ENCODE peak calls at places on chromosomes 16 and 17, in ten cellular contexts. I is GF-D8; Y is GM12865; H is AG04450; G is lung; M is lower lobe of right lung; F is left lung; P is ovary; N is effector memory CD4-positive, alpha-beta T cell; L is stimulated activated CD8-positive, alpha-beta memory T cell treated with anti-CD3 and anti-CD28 coated beads, Interleukin-15, amount 100 ng/mL, for 24 hours. Q is an unnamed sample.

GRCh38 chr17:61237275-61237674 is 162.4 kb upstream of the TBX2 start:
- DNase-seq in F (no peak), L (no peak), M (no peak), N (no peak), G (no peak), I (no peak), H (no peak), P (no peak), Y (no peak), Q (no peak)

GRCh38 chr17:74923538-74924249 is 379 bp upstream of the OTOP2 start:
- DNase-seq in P (peak), G (peak), H (no peak), M (peak), L (peak), I (no peak), Y (peak), F (peak), N (peak), Q (peak)

GRCh38 chr17:67126983-67127382 is 82.6 kb downstream of the CACNG1 start:
- DNase-seq in I (no peak), L (no peak), F (no peak), N (no peak), G (no peak), P (no peak), Y (no peak), M (no peak), H (no peak), Q (no peak)

GRCh38 chr17:71699907-71700306 is 420.9 kb upstream of the SOX9 start:
- DNase-seq in L (no peak), G (no peak), Y (no peak), N (no peak), P (no peak), H (no peak), M (no peak), F (no peak), I (no peak), Q (no peak)

GRCh38 chr16:15650019-15650697 is at the start of gene NDE1:
- DNase-seq in M (peak), L (peak), F (peak), H (peak), Y (peak), P (peak), N (peak), G (peak), I (peak), Q (peak)

GRCh38 chr17:13409455-13409854 is 192.3 kb downstream of the HS3ST3A1 start:
- DNase-seq in G (no peak), N (no peak), M (no peak), L (no peak), Y (no peak), H (no peak), F (no peak), P (no peak), I (no peak), Q (no peak)

GRCh38 chr16:86476956-86477530 is 33.3 kb upstream of the FOXF1 start:
- DNase-seq in I (no peak), G (no peak), L (no peak), Y (no peak), M (no peak), H (no peak), N (no peak), F (no peak), P (no peak), Q (peak)

GRCh38 chr17:9676084-9676483 is 30.8 kb downstream of the USP43 start:
- DNase-seq in M (no peak), L (no peak), N (no peak), F (no peak), H (no peak), I (no peak), Y (no peak), P (no peak), G (no peak), Q (no peak)

GRCh38 chr17:71472809-71473789 is 647.7 kb upstream of the SOX9 start:
- DNase-seq in F (no peak), H (peak), M (no peak), G (no peak), I (peak), N (no peak), P (no peak), Y (peak), L (no peak), Q (peak)

GRCh38 chr16:67653131-67654068 is 6.7 kb downstream of the ACD start:
- DNase-seq in P (no peak), G (no peak), I (no peak), N (no peak), F (no peak), M (peak), L (no peak), H (no peak), Y (no peak), Q (peak)

GRCh38 chr17:13537871-13538643 is 63.7 kb downstream of the HS3ST3A1 start:
- DNase-seq in G (no peak), F (no peak), H (no peak), Y (peak), N (no peak), I (peak), M (no peak), L (no peak), P (no peak), Q (no peak)

GRCh38 chr17:82229686-82230626 is 1.1 kb downstream of the SLC16A3 start:
- DNase-seq in M (no peak), Y (no peak), G (no peak), I (no peak), N (no peak), P (no peak), F (no peak), L (no peak), H (no peak), Q (no peak)

GRCh38 chr17:65598711-65599110 is 37.3 kb upstream of the AXIN2 start:
- DNase-seq in M (no peak), N (no peak), H (no peak), F (no peak), G (no peak), L (no peak), I (no peak), Y (no peak), P (no peak), Q (no peak)

GRCh38 chr16:31134091-31134571 is 1.4 kb downstream of the PRSS8 start:
- DNase-seq in P (no peak), I (no peak), F (no peak), M (no peak), H (no peak), L (no peak), N (no peak), Y (no peak), G (no peak), Q (no peak)

GRCh38 chr16:26816885-26817571 is 249.7 kb upstream of the C16orf82 start:
- DNase-seq in P (no peak), Y (no peak), N (no peak), M (no peak), H (peak), L (no peak), G (no peak), F (no peak), I (no peak), Q (no peak)

GRCh38 chr16:82061861-82062525 is 26.9 kb downstream of the HSD17B2 start:
- DNase-seq in F (no peak), Y (peak), M (no peak), P (no peak), I (no peak), L (no peak), H (no peak), G (no peak), N (no peak), Q (no peak)

GRCh38 chr16:84482001-84482891 is 22.2 kb downstream of the MEAK7 start:
- DNase-seq in N (no peak), L (no peak), Y (no peak), M (no peak), G (no peak), F (no peak), H (no peak), I (no peak), P (peak), Q (no peak)

GRCh38 chr16:53865492-53865863 is 161.5 kb downstream of the FTO start:
- DNase-seq in N (no peak), H (no peak), P (no peak), G (no peak), Y (peak), M (no peak), F (no peak), L (no peak), I (peak), Q (no peak)

GRCh38 chr16:66717112-66717675 is 20.7 kb upstream of the CMTM4 start:
- DNase-seq in Y (peak), M (no peak), H (peak), I (peak), N (no peak), P (peak), L (no peak), F (no peak), G (no peak), Q (peak)

GRCh38 chr16:31429314-31429713 is 1.2 kb upstream of the COX6A2 start:
- DNase-seq in G (no peak), I (no peak), Y (no peak), H (no peak), F (no peak), L (no peak), N (no peak), P (no peak), M (no peak), Q (no peak)

GRCh38 chr17:55620945-55621344 is 101.7 kb downstream of the TMEM100 start:
- DNase-seq in L (no peak), N (no peak), H (no peak), M (no peak), I (no peak), Y (no peak), G (no peak), P (no peak), F (no peak), Q (no peak)

GRCh38 chr17:21280081-21280518 is 4.4 kb upstream of the MAP2K3 start:
- DNase-seq in N (peak), Y (peak), M (peak), H (peak), L (peak), I (peak), P (peak), G (peak), F (peak), Q (peak)

GRCh38 chr16:11240636-11241473 is 15.1 kb downstream of the SOCS1 start:
- DNase-seq in F (no peak), N (no peak), H (no peak), G (no peak), M (no peak), I (peak), L (no peak), P (no peak), Y (no peak), Q (peak)

GRCh38 chr16:28161626-28162025 is 50.1 kb downstream of the XPO6 start:
- DNase-seq in N (no peak), M (no peak), P (no peak), I (no peak), L (no peak), F (no peak), H (no peak), G (no peak), Y (no peak), Q (no peak)

GRCh38 chr16:4028144-4028543 is 88.1 kb downstream of the ADCY9 start:
- DNase-seq in M (no peak), H (no peak), I (no peak), L (no peak), N (no peak), F (no peak), Y (no peak), G (no peak), P (no peak), Q (no peak)

GRCh38 chr16:1002399-1003161 is 21.0 kb downstream of the SOX8 start:
- DNase-seq in G (no peak), N (peak), L (peak), F (no peak), P (no peak), M (no peak), I (no peak), H (peak), Y (peak), Q (no peak)

GRCh38 chr17:50279181-50279526 is 4.9 kb downstream of the TMEM92 start:
- DNase-seq in P (no peak), H (no peak), L (no peak), M (no peak), N (no peak), I (no peak), F (no peak), Y (no peak), G (no peak), Q (no peak)

GRCh38 chr17:57989011-57989345 is 924 bp upstream of the VEZF1 start:
- DNase-seq in M (no peak), L (no peak), H (no peak), I (no peak), G (no peak), N (no peak), Y (no peak), P (no peak), F (no peak), Q (peak)

GRCh38 chr17:45019177-45019711 is 32.2 kb downstream of the DCAKD start:
- DNase-seq in L (peak), G (no peak), I (no peak), H (no peak), F (peak), M (peak), Y (peak), P (peak), N (peak), Q (peak)

GRCh38 chr16:67447508-67448076 is 16.7 kb downstream of the HSD11B2 start:
- DNase-seq in N (peak), L (peak), H (peak), F (no peak), Y (peak), P (peak), G (peak), I (no peak), M (no peak), Q (peak)

GRCh38 chr16:1194665-1195392 is 30.2 kb downstream of the TPSG1 start:
- DNase-seq in F (no peak), M (no peak), I (no peak), H (no peak), L (no peak), G (no peak), N (no peak), Y (no peak), P (no peak), Q (no peak)

GRCh38 chr17:3556905-3557767 is 476 bp downstream of the TRPV3 start:
- DNase-seq in L (no peak), I (no peak), G (no peak), H (no peak), P (no peak), F (no peak), Y (peak), N (no peak), M (no peak), Q (no peak)

GRCh38 chr16:80038566-80038965 is 438.0 kb upstream of the MAF start:
- DNase-seq in L (no peak), F (no peak), Y (no peak), P (no peak), H (no peak), I (no peak), G (no peak), M (no peak), N (no peak), Q (no peak)

GRCh38 chr17:29347831-29348281 is 42.3 kb upstream of the TAOK1 start:
- DNase-seq in P (no peak), Y (no peak), N (no peak), H (no peak), G (no peak), F (no peak), M (no peak), I (no peak), L (no peak), Q (no peak)

GRCh38 chr17:8740486-8740885 is 4.2 kb downstream of the CCDC42 start:
- DNase-seq in P (no peak), L (no peak), H (no peak), M (no peak), Y (peak), I (no peak), N (peak), G (no peak), F (no peak), Q (no peak)

GRCh38 chr17:17235212-17236174 is 1.5 kb downstream of the FLCN start:
- DNase-seq in N (no peak), M (no peak), L (no peak), I (no peak), P (no peak), F (peak), H (no peak), G (peak), Y (no peak), Q (no peak)

Q was measured in heart right ventricle.